ENCODE peak calls at places on chromosome 4, in four cellular contexts. F is CD8-positive, alpha-beta memory T cell; Z is A172; V is LHCN-M2. P is an unnamed sample.
A peak's percentile ranks its signal among the peaks of the same experiment; 100 is the strongest.

GRCh38 chr4:41290486-41290885 is 33.8 kb downstream of the UCHL1 start:
- DNase-seq in F (no peak), Z (no peak), V (no peak), P (no peak)

GRCh38 chr4:98565646-98566403 is 92.6 kb downstream of the TSPAN5 start:
- DNase-seq in F (no peak), Z (no peak), V (peak; percentile 26), P (no peak)

GRCh38 chr4:146981651-146982050 is 36.0 kb upstream of the TTC29 start:
- DNase-seq in F (no peak), Z (no peak), V (peak; percentile 64), P (peak; percentile 10)

GRCh38 chr4:146336413-146336807 is 122.1 kb downstream of the REELD1 start:
- DNase-seq in F (no peak), Z (no peak), V (peak; percentile 63), P (no peak)

GRCh38 chr4:53905935-53906377 is 158.4 kb downstream of the CHIC2 start:
- DNase-seq in F (no peak), Z (peak; percentile 21), V (peak; percentile 68), P (peak; percentile 81)

GRCh38 chr4:155658665-155659064 is 8.0 kb upstream of the GUCY1A1 start:
- DNase-seq in F (no peak), Z (no peak), V (no peak), P (no peak)

GRCh38 chr4:174284181-174284886 is 623 bp downstream of the CEP44 start:
- DNase-seq in F (no peak), Z (peak; percentile 64), V (peak; percentile 82), P (no peak)

GRCh38 chr4:80540785-80541469 is 205.4 kb downstream of the CFAP299 start:
- DNase-seq in F (peak; percentile 13), Z (no peak), V (peak; percentile 43), P (no peak)

GRCh38 chr4:150593996-150594395 is 12.0 kb downstream of the MAB21L2 start:
- DNase-seq in F (no peak), Z (peak; percentile 3), V (peak; percentile 27), P (peak; percentile 5)

GRCh38 chr4:186037692-186038658 is 31.0 kb upstream of the TLR3 start:
- DNase-seq in F (no peak), Z (peak; percentile 62), V (peak; percentile 68), P (peak; percentile 89)

GRCh38 chr4:135485371-135485770 is 1283.8 kb upstream of the PABPC4L start:
- DNase-seq in F (no peak), Z (peak; percentile 9), V (peak; percentile 17), P (peak; percentile 27)

GRCh38 chr4:123300222-123300621 is 96.4 kb upstream of the SPRY1 start:
- DNase-seq in F (no peak), Z (no peak), V (no peak), P (no peak)

GRCh38 chr4:42632653-42633382 is 24.1 kb downstream of the ATP8A1 start:
- DNase-seq in F (no peak), Z (no peak), V (no peak), P (no peak)

GRCh38 chr4:111362891-111363290 is 740.0 kb upstream of the PITX2 start:
- DNase-seq in F (no peak), Z (no peak), V (peak; percentile 88), P (peak; percentile 35)

GRCh38 chr4:84697615-84698201 is 114.8 kb downstream of the CDS1 start:
- DNase-seq in F (no peak), Z (no peak), V (peak; percentile 44), P (no peak)

GRCh38 chr4:124144302-124144701 is 568.2 kb downstream of the ANKRD50 start:
- DNase-seq in F (no peak), Z (peak; percentile 10), V (peak; percentile 39), P (peak; percentile 90)

GRCh38 chr4:184269879-184270430 is 52.3 kb upstream of the ENPP6 start:
- DNase-seq in F (no peak), Z (no peak), V (no peak), P (no peak)

GRCh38 chr4:113437124-113437523 is 324.4 kb downstream of the CAMK2D start:
- DNase-seq in F (no peak), Z (no peak), V (no peak), P (no peak)

GRCh38 chr4:147831452-147832192 is 99.7 kb downstream of the ARHGAP10 start:
- DNase-seq in F (no peak), Z (peak; percentile 83), V (peak; percentile 93), P (peak; percentile 66)

GRCh38 chr4:75099321-75099720 is 166.4 kb downstream of the PARM1 start:
- DNase-seq in F (no peak), Z (no peak), V (no peak), P (no peak)

P was measured in astrocyte of the hippocampus.